ENCODE peak calls at places on chromosomes 3 and 15, in seven cellular contexts. One of them, this sample, is unnamed.

GRCh38 chr15:68383161-68384074 is 48.5 kb downstream of the ITGA11 start:
- DNase-seq in HTR-8/SVneo: peak; percentile 61
- DNase-seq in fibroblast of mammary gland: peak; percentile 63
- DNase-seq in M059J: peak; percentile 60
- DNase-seq in neural progenitor cell: peak; percentile 54
- DNase-seq in heart right ventricle: no peak
- DNase-seq in fibroblast of the conjunctiva: peak; percentile 18
- DNase-seq in this sample: peak; percentile 42

GRCh38 chr3:172140499-172141391 is 101.4 kb downstream of the FNDC3B start:
- DNase-seq in HTR-8/SVneo: peak; percentile 75
- DNase-seq in fibroblast of mammary gland: peak; percentile 90
- DNase-seq in M059J: peak; percentile 98
- DNase-seq in neural progenitor cell: no peak
- DNase-seq in heart right ventricle: no peak
- DNase-seq in fibroblast of the conjunctiva: peak; percentile 81
- DNase-seq in this sample: peak; percentile 97

GRCh38 chr3:64983583-64984359 is 296.0 kb upstream of the ADAMTS9 start:
- DNase-seq in HTR-8/SVneo: no peak
- DNase-seq in fibroblast of mammary gland: no peak
- DNase-seq in M059J: no peak
- DNase-seq in neural progenitor cell: peak; percentile 25
- DNase-seq in heart right ventricle: peak; percentile 16
- DNase-seq in fibroblast of the conjunctiva: no peak
- DNase-seq in this sample: no peak

GRCh38 chr3:189202583-189202982 is 30.8 kb downstream of the TPRG1 start:
- DNase-seq in HTR-8/SVneo: no peak
- DNase-seq in fibroblast of mammary gland: no peak
- DNase-seq in M059J: peak; percentile 36
- DNase-seq in neural progenitor cell: peak; percentile 51
- DNase-seq in heart right ventricle: no peak
- DNase-seq in fibroblast of the conjunctiva: no peak
- DNase-seq in this sample: no peak

GRCh38 chr3:190847423-190847822 is 15.1 kb downstream of the GMNC start:
- DNase-seq in HTR-8/SVneo: no peak
- DNase-seq in fibroblast of mammary gland: no peak
- DNase-seq in M059J: peak; percentile 9
- DNase-seq in neural progenitor cell: no peak
- DNase-seq in heart right ventricle: no peak
- DNase-seq in fibroblast of the conjunctiva: no peak
- DNase-seq in this sample: no peak

GRCh38 chr15:62027916-62028315 is 32.3 kb downstream of the VPS13C start:
- DNase-seq in HTR-8/SVneo: no peak
- DNase-seq in fibroblast of mammary gland: no peak
- DNase-seq in M059J: no peak
- DNase-seq in neural progenitor cell: no peak
- DNase-seq in heart right ventricle: no peak
- DNase-seq in fibroblast of the conjunctiva: no peak
- DNase-seq in this sample: no peak

GRCh38 chr15:100281096-100281917 is 60.5 kb downstream of the ADAMTS17 start:
- DNase-seq in HTR-8/SVneo: no peak
- DNase-seq in fibroblast of mammary gland: no peak
- DNase-seq in M059J: no peak
- DNase-seq in neural progenitor cell: no peak
- DNase-seq in heart right ventricle: no peak
- DNase-seq in fibroblast of the conjunctiva: no peak
- DNase-seq in this sample: no peak

GRCh38 chr3:194673761-194674160 is 1.8 kb upstream of the LSG1 start:
- DNase-seq in HTR-8/SVneo: no peak
- DNase-seq in fibroblast of mammary gland: peak; percentile 20
- DNase-seq in M059J: no peak
- DNase-seq in neural progenitor cell: no peak
- DNase-seq in heart right ventricle: no peak
- DNase-seq in fibroblast of the conjunctiva: no peak
- DNase-seq in this sample: no peak

GRCh38 chr3:186365202-186365974 is 3.4 kb upstream of the DGKG start:
- DNase-seq in HTR-8/SVneo: no peak
- DNase-seq in fibroblast of mammary gland: peak; percentile 62
- DNase-seq in M059J: peak; percentile 86
- DNase-seq in neural progenitor cell: no peak
- DNase-seq in heart right ventricle: peak; percentile 42
- DNase-seq in fibroblast of the conjunctiva: peak; percentile 10
- DNase-seq in this sample: peak; percentile 87

GRCh38 chr3:186526256-186526606 is 17.9 kb downstream of the CRYGS start:
- DNase-seq in HTR-8/SVneo: no peak
- DNase-seq in fibroblast of mammary gland: no peak
- DNase-seq in M059J: no peak
- DNase-seq in neural progenitor cell: no peak
- DNase-seq in heart right ventricle: no peak
- DNase-seq in fibroblast of the conjunctiva: no peak
- DNase-seq in this sample: no peak

GRCh38 chr3:4850211-4850927 is 128.9 kb upstream of the BHLHE40 start:
- DNase-seq in HTR-8/SVneo: no peak
- DNase-seq in fibroblast of mammary gland: no peak
- DNase-seq in M059J: no peak
- DNase-seq in neural progenitor cell: no peak
- DNase-seq in heart right ventricle: no peak
- DNase-seq in fibroblast of the conjunctiva: no peak
- DNase-seq in this sample: no peak

This sample was measured in Daoy.